ENCODE peak calls at places on chromosomes 4 and X, in four cellular contexts. H is ovary, F is A549, Y is cardiac muscle cell. S is an unnamed sample. For H3K4me1, the result is how much of the 10 kb centered on the place peaks cover.

GRCh38 chrX:133776072-133776471 is 209.3 kb downstream of the GPC3 start:
- DNase-seq in H (no peak), F (no peak), Y (peak), S (no peak)

GRCh38 chr4:185735887-185736286 is 76.1 kb downstream of the SORBS2 start:
- DNase-seq in H (no peak), F (no peak), Y (no peak), S (no peak)

GRCh38 chr4:6905501-6905900 is 4.1 kb upstream of the TBC1D14 start:
- DNase-seq in H (no peak), F (no peak), Y (no peak), S (no peak)

GRCh38 chrX:80808854-80809493 is 703 bp downstream of the BRWD3 start:
- DNase-seq in H (peak), F (peak), Y (peak), S (no peak)

GRCh38 chr4:76736434-76736833 is 161.5 kb downstream of the SOWAHB start:
- DNase-seq in H (no peak), F (no peak), Y (no peak), S (no peak)

GRCh38 chr4:102815981-102816380 is 11.4 kb downstream of the UBE2D3 start:
- DNase-seq in H (no peak), F (peak), Y (no peak), S (no peak)

GRCh38 chr4:48162162-48162561 is 28.1 kb upstream of the TXK start:
- DNase-seq in H (no peak), F (no peak), Y (no peak), S (no peak)

GRCh38 chrX:144601010-144601409 is 646.3 kb upstream of the SPANXN1 start:
- DNase-seq in H (no peak), F (no peak), Y (no peak), S (no peak)

GRCh38 chr4:184417802-184418511 is 56.4 kb downstream of the IRF2 start:
- DNase-seq in H (no peak), F (peak), Y (no peak), S (no peak)

GRCh38 chr4:142345909-142346308 is 500.2 kb downstream of the INPP4B start:
- DNase-seq in H (no peak), F (no peak), Y (no peak), S (no peak)

GRCh38 chr4:77142642-77143020 is 14.4 kb upstream of the CCNG2 start:
- DNase-seq in H (no peak), F (no peak), Y (no peak), S (no peak)

GRCh38 chrX:9357500-9358139 is 107.2 kb upstream of the TBL1X start:
- DNase-seq in H (no peak), F (no peak), Y (no peak), S (no peak)

GRCh38 chr4:73853246-73853704 is at the start of gene PF4V1:
- DNase-seq in H (no peak), F (no peak), Y (peak), S (no peak)

GRCh38 chr4:87819281-87819919 is 13.4 kb upstream of the MEPE start:
- DNase-seq in H (no peak), F (no peak), Y (no peak), S (no peak)

GRCh38 chrX:21946925-21947641 is 6.6 kb downstream of the SMS start:
- DNase-seq in H (no peak), F (no peak), Y (peak), S (no peak)

GRCh38 chr4:99714179-99714578 is 56.6 kb upstream of the C4orf54 start:
- DNase-seq in H (no peak), F (no peak), Y (no peak), S (no peak)

GRCh38 chr4:147453561-147454141 is 27.2 kb upstream of the EDNRA start:
- DNase-seq in H (no peak), F (no peak), Y (no peak), S (no peak)

GRCh38 chr4:178165251-178165650 is 723.0 kb upstream of the AGA start:
- DNase-seq in H (no peak), F (no peak), Y (no peak), S (no peak)

GRCh38 chr4:151675366-151676060 is 85.3 kb downstream of the GATB start:
- DNase-seq in H (peak), F (no peak), Y (peak), S (no peak)

GRCh38 chrX:150887906-150888465 is 10.5 kb downstream of the CD99L2 start:
- DNase-seq in H (no peak), F (no peak), Y (no peak), S (no peak)

GRCh38 chrX:108590496-108590895 is 145.9 kb downstream of the IRS4 start:
- DNase-seq in H (no peak), F (no peak), Y (no peak), S (no peak)

GRCh38 chr4:181688886-181689285 is 554.3 kb upstream of the TENM3 start:
- DNase-seq in H (no peak), F (no peak), Y (no peak), S (no peak)

GRCh38 chrX:149830192-149830873 is 48.6 kb downstream of the MAGEA9 start:
- DNase-seq in H (no peak), F (no peak), Y (peak), S (no peak)

GRCh38 chrX:104913348-104913747 is 307.1 kb downstream of the TEX13A start:
- DNase-seq in H (no peak), F (no peak), Y (peak), S (no peak)

DNA sequence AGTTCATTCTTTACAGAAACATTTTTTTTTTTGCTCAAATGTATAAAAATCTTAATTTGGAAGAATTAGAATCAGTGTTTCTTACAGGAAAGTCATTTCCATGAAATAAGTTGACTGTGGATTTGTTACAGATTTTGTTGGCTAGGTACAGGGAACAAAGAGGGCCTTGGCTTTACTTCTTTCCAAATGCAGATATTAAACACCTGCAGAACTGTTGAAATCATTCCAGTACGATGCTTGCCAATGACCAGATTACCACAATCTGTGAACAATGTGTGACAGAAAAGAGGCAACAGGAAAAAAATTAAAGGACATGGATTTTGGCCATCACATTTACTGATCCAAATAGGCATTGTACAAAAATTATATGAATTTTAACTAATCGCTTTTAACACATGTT is 70.8 kb downstream of the ANXA10 start:
- DNase-seq in H (no peak), F (no peak), Y (no peak), S (no peak)
- H3K4me1 ChIP-seq in H (under half), F (under half), Y (under half), S (under half)

GRCh38 chr4:30717208-30718020 is 2.8 kb upstream of the PCDH7 start:
- DNase-seq in H (peak), F (peak), Y (peak), S (peak)
- H3K27ac ChIP-seq in H (no peak), F (no peak), Y (peak), S (peak)

GRCh38 chr4:105896984-105897760 is 1.9 kb downstream of the NPNT start:
- DNase-seq in H (no peak), F (no peak), Y (no peak), S (no peak)
- H3K4me3 ChIP-seq in H (no peak), F (no peak), Y (peak), S (peak)

DNA sequence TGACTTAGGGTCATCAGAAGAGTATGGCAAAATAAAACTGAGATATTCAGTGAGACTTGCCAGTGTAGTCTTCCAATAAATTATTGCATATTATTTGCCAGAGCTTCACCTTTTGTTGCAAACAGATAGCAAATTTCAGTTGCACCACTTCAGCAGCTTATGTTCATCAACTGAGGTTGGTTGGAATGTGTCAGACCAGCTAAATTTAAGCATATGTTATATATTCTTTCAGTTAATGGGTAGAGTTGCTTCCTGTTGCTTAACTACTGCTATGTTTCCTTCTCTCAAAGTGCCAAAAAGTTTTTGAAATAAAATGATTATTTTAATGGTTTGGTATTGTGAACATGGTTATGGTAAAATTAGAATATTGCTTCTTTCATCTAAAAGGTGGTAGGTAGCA is 61.5 kb downstream of the GALNT7 start:
- DNase-seq in H (no peak), F (no peak), Y (no peak), S (no peak)
- H3K4me1 ChIP-seq in H (under half), F (under half), Y (under half), S (under half)

DNA sequence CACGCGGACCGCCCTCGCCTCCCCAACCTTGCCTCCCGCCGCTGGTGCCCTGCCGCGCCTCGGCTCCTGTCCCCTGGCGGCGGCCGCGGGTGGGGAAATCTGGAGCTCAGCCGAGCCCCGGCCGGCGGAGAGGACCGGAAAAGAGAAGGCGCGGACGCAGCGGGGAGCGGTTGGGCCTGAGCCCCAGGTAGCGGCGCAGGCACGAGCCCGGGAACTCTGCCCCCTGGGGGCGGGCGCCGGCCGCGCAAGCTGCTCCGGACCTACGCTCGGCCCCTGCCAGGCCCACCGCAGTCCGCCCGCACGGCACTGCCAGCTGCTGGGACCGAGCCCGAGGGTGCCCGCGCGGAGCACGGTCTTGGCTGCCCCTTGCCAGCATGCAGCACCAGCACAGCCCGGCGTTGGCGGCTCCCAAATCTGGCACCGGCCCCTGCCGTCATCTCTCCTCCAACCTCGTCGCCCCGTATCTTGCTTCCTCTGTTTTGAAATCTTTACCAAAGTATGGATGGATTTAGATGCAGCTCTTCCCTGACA is at the start of gene PRSS12:
- DNase-seq in H (peak), F (peak), Y (peak), S (no peak)
- H3K27ac ChIP-seq in H (no peak), F (peak), Y (no peak), S (no peak)

DNA sequence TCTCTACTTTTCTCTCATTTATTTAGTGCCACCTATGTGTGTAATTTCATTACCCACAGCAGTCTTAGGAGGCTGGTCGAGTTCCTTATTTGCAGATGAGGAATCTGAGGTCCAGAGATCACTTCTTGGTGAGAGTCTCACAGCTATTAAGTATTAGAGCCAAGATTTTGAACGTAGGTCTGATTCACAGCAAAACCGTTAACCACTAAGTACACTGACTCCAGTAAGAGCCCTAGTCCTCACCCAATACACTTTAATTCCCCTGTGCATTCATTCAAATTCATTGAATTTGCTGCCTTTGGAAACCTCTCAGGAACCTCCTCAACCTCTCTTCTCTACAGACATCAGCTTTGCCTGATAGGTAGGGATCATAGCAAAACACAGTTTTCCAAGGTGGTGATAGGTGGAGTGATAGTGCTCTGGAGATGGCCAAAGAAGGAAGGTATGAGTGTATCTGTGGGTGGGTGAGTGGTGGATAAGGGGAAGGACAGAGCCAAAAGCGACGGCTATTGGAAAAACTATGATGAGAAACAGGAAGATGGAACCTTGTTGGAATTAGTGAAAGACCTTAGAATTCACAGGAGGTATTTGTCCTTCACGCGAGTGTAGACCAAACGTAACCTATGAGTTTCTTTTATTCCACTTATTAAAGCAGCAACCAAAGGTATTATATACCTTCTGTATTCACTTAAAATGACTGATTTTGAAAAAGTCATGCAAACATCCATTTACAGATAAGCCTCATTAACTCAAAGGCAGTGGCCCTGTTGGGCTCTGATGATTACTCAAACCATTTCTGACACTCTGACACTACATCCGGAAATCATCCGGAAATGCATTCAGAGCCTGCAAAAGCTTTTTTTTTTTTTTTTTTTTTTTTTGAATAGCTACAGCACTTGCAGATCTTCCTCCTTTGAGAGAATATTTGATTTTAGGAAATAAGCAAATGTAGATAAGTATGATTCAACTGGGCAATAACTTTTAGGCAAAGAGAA is 6.3 kb downstream of the FMR1 start:
- DNase-seq in H (no peak), F (no peak), Y (no peak), S (no peak)
- H3K4me3 ChIP-seq in H (no peak), F (no peak), Y (no peak), S (no peak)

DNA sequence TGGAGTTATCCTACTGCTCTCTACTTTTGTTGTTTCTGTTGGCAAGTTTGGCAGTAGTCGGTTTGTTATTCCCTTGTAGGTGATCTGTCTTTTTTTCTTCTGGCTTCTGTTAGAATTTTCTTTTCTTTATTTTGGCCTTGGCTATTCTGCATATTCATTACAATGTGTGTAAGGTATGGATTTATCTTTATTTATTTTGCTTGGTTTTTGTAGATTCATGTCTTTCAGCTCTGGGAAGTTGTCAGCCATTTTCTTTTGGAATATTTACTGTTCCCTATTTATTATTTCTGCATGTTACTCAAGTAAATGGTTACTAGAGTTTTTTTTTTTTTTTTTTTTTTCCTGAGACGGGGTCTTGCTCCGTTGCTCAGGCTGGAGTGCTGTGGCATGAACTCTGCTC is 12.6 kb downstream of the ADD1 start:
- DNase-seq in H (no peak), F (no peak), Y (no peak), S (no peak)
- H3K4me1 ChIP-seq in H (under half), F (under half), Y (under half), S (under half)

GRCh38 chrX:40644175-40644574 is 3.2 kb downstream of the CXorf38 start:
- DNase-seq in H (no peak), F (no peak), Y (no peak), S (no peak)
- H3K27ac ChIP-seq in H (no peak), F (no peak), Y (no peak), S (peak)

GRCh38 chr4:30727409-30727808 is 7.2 kb downstream of the PCDH7 start:
- DNase-seq in H (no peak), F (no peak), Y (no peak), S (no peak)
- H3K4me3 ChIP-seq in H (no peak), F (no peak), Y (peak), S (peak)